ENCODE peak calls at places on chromosomes 1 and 21, in nine cellular contexts. One of them, this sample, is unnamed.

GRCh38 chr1:41689596-41689995 is 205.1 kb upstream of the EDN2 start:
- DNase-seq in GM04504: no peak
- DNase-seq in CD8-positive, alpha-beta T cell: no peak
- DNase-seq in NCI-H1092: no peak
- DNase-seq in GM12865: no peak
- DNase-seq in CMK: no peak
- DNase-seq in amniotic stem cell: no peak
- DNase-seq in frontal cortex: peak; percentile 60
- DNase-seq in activated naive CD8-positive, alpha-beta T cell treated with anti-CD3 and anti-CD28 coated beads, Interleukin-2, amount 50 U/mL, for 24 hours: no peak
- DNase-seq in this sample: no peak

GRCh38 chr1:25744140-25744581 is 55.8 kb upstream of the SELENON start:
- DNase-seq in CMK: no peak
- DNase-seq in activated naive CD8-positive, alpha-beta T cell treated with anti-CD3 and anti-CD28 coated beads, Interleukin-2, amount 50 U/mL, for 24 hours: no peak
- DNase-seq in GM12865: no peak
- DNase-seq in amniotic stem cell: no peak
- DNase-seq in CD8-positive, alpha-beta T cell: no peak
- DNase-seq in frontal cortex: peak; percentile 58
- DNase-seq in NCI-H1092: peak; percentile 79
- DNase-seq in GM04504: peak; percentile 48
- DNase-seq in this sample: peak; percentile 69

GRCh38 chr1:6183520-6183989 is 3.4 kb upstream of the CHD5 start:
- DNase-seq in frontal cortex: no peak
- DNase-seq in activated naive CD8-positive, alpha-beta T cell treated with anti-CD3 and anti-CD28 coated beads, Interleukin-2, amount 50 U/mL, for 24 hours: no peak
- DNase-seq in GM04504: no peak
- DNase-seq in CD8-positive, alpha-beta T cell: no peak
- DNase-seq in amniotic stem cell: no peak
- DNase-seq in NCI-H1092: no peak
- DNase-seq in GM12865: no peak
- DNase-seq in CMK: no peak
- DNase-seq in this sample: no peak

GRCh38 chr1:114979278-114979891 is 50.2 kb upstream of the TSHB start:
- DNase-seq in frontal cortex: no peak
- DNase-seq in GM04504: peak; percentile 21
- DNase-seq in CMK: peak; percentile 17
- DNase-seq in amniotic stem cell: peak; percentile 11
- DNase-seq in NCI-H1092: peak; percentile 34
- DNase-seq in GM12865: peak; percentile 65
- DNase-seq in activated naive CD8-positive, alpha-beta T cell treated with anti-CD3 and anti-CD28 coated beads, Interleukin-2, amount 50 U/mL, for 24 hours: peak; percentile 69
- DNase-seq in CD8-positive, alpha-beta T cell: peak; percentile 67
- DNase-seq in this sample: peak; percentile 87

GRCh38 chr21:45562401-45562800 is 20.2 kb upstream of the SLC19A1 start:
- DNase-seq in GM04504: no peak
- DNase-seq in NCI-H1092: no peak
- DNase-seq in CD8-positive, alpha-beta T cell: no peak
- DNase-seq in CMK: no peak
- DNase-seq in activated naive CD8-positive, alpha-beta T cell treated with anti-CD3 and anti-CD28 coated beads, Interleukin-2, amount 50 U/mL, for 24 hours: no peak
- DNase-seq in frontal cortex: no peak
- DNase-seq in amniotic stem cell: no peak
- DNase-seq in GM12865: no peak
- DNase-seq in this sample: peak; percentile 43

GRCh38 chr1:35633526-35633925 is 7.8 kb downstream of the PSMB2 start:
- DNase-seq in GM04504: no peak
- DNase-seq in GM12865: no peak
- DNase-seq in frontal cortex: no peak
- DNase-seq in activated naive CD8-positive, alpha-beta T cell treated with anti-CD3 and anti-CD28 coated beads, Interleukin-2, amount 50 U/mL, for 24 hours: no peak
- DNase-seq in CMK: no peak
- DNase-seq in amniotic stem cell: no peak
- DNase-seq in CD8-positive, alpha-beta T cell: no peak
- DNase-seq in NCI-H1092: no peak
- DNase-seq in this sample: no peak

GRCh38 chr21:43815107-43815742 is 25.8 kb downstream of the RRP1 start:
- DNase-seq in amniotic stem cell: no peak
- DNase-seq in CD8-positive, alpha-beta T cell: no peak
- DNase-seq in NCI-H1092: no peak
- DNase-seq in GM12865: no peak
- DNase-seq in activated naive CD8-positive, alpha-beta T cell treated with anti-CD3 and anti-CD28 coated beads, Interleukin-2, amount 50 U/mL, for 24 hours: no peak
- DNase-seq in CMK: no peak
- DNase-seq in frontal cortex: no peak
- DNase-seq in GM04504: no peak
- DNase-seq in this sample: no peak

GRCh38 chr1:43707191-43708005 is at the start of gene ST3GAL3:
- DNase-seq in CMK: peak; percentile 90
- DNase-seq in CD8-positive, alpha-beta T cell: peak; percentile 88
- DNase-seq in GM04504: peak; percentile 80
- DNase-seq in amniotic stem cell: peak; percentile 82
- DNase-seq in frontal cortex: peak; percentile 90
- DNase-seq in NCI-H1092: peak; percentile 92
- DNase-seq in activated naive CD8-positive, alpha-beta T cell treated with anti-CD3 and anti-CD28 coated beads, Interleukin-2, amount 50 U/mL, for 24 hours: peak; percentile 93
- DNase-seq in GM12865: peak; percentile 96
- DNase-seq in this sample: peak; percentile 98

GRCh38 chr1:165668184-165668583 is 30.2 kb downstream of the ALDH9A1 start:
- DNase-seq in amniotic stem cell: no peak
- DNase-seq in CMK: no peak
- DNase-seq in GM04504: no peak
- DNase-seq in GM12865: no peak
- DNase-seq in CD8-positive, alpha-beta T cell: no peak
- DNase-seq in activated naive CD8-positive, alpha-beta T cell treated with anti-CD3 and anti-CD28 coated beads, Interleukin-2, amount 50 U/mL, for 24 hours: no peak
- DNase-seq in frontal cortex: no peak
- DNase-seq in NCI-H1092: no peak
- DNase-seq in this sample: no peak

GRCh38 chr1:18735369-18735997 is 104.8 kb downstream of the PAX7 start:
- DNase-seq in amniotic stem cell: no peak
- DNase-seq in GM04504: no peak
- DNase-seq in GM12865: no peak
- DNase-seq in frontal cortex: no peak
- DNase-seq in activated naive CD8-positive, alpha-beta T cell treated with anti-CD3 and anti-CD28 coated beads, Interleukin-2, amount 50 U/mL, for 24 hours: no peak
- DNase-seq in CMK: no peak
- DNase-seq in CD8-positive, alpha-beta T cell: no peak
- DNase-seq in NCI-H1092: no peak
- DNase-seq in this sample: no peak

GRCh38 chr1:200039849-200040479 is 12.5 kb downstream of the NR5A2 start:
- DNase-seq in amniotic stem cell: no peak
- DNase-seq in CMK: no peak
- DNase-seq in frontal cortex: no peak
- DNase-seq in CD8-positive, alpha-beta T cell: no peak
- DNase-seq in activated naive CD8-positive, alpha-beta T cell treated with anti-CD3 and anti-CD28 coated beads, Interleukin-2, amount 50 U/mL, for 24 hours: no peak
- DNase-seq in GM04504: no peak
- DNase-seq in NCI-H1092: no peak
- DNase-seq in GM12865: no peak
- DNase-seq in this sample: no peak

GRCh38 chr1:29186252-29186651 is 4.6 kb upstream of the SRSF4 start:
- DNase-seq in GM04504: no peak
- DNase-seq in activated naive CD8-positive, alpha-beta T cell treated with anti-CD3 and anti-CD28 coated beads, Interleukin-2, amount 50 U/mL, for 24 hours: no peak
- DNase-seq in frontal cortex: no peak
- DNase-seq in amniotic stem cell: no peak
- DNase-seq in CMK: no peak
- DNase-seq in GM12865: no peak
- DNase-seq in CD8-positive, alpha-beta T cell: no peak
- DNase-seq in NCI-H1092: no peak
- DNase-seq in this sample: no peak

GRCh38 chr1:68570859-68571258 is 74.0 kb upstream of the DEPDC1 start:
- DNase-seq in frontal cortex: no peak
- DNase-seq in activated naive CD8-positive, alpha-beta T cell treated with anti-CD3 and anti-CD28 coated beads, Interleukin-2, amount 50 U/mL, for 24 hours: no peak
- DNase-seq in CMK: no peak
- DNase-seq in CD8-positive, alpha-beta T cell: no peak
- DNase-seq in GM04504: no peak
- DNase-seq in amniotic stem cell: no peak
- DNase-seq in NCI-H1092: no peak
- DNase-seq in GM12865: no peak
- DNase-seq in this sample: no peak

GRCh38 chr1:159211331-159212136 is 6.9 kb downstream of the ACKR1 start:
- DNase-seq in GM04504: no peak
- DNase-seq in GM12865: peak; percentile 58
- DNase-seq in activated naive CD8-positive, alpha-beta T cell treated with anti-CD3 and anti-CD28 coated beads, Interleukin-2, amount 50 U/mL, for 24 hours: peak; percentile 71
- DNase-seq in frontal cortex: no peak
- DNase-seq in amniotic stem cell: no peak
- DNase-seq in NCI-H1092: peak; percentile 30
- DNase-seq in CMK: peak; percentile 47
- DNase-seq in CD8-positive, alpha-beta T cell: peak; percentile 42
- DNase-seq in this sample: no peak

GRCh38 chr21:34187935-34188334 is 114.6 kb downstream of the MRPS6 start:
- DNase-seq in NCI-H1092: no peak
- DNase-seq in GM12865: no peak
- DNase-seq in CMK: no peak
- DNase-seq in amniotic stem cell: no peak
- DNase-seq in GM04504: peak; percentile 51
- DNase-seq in frontal cortex: no peak
- DNase-seq in activated naive CD8-positive, alpha-beta T cell treated with anti-CD3 and anti-CD28 coated beads, Interleukin-2, amount 50 U/mL, for 24 hours: no peak
- DNase-seq in CD8-positive, alpha-beta T cell: no peak
- DNase-seq in this sample: peak; percentile 50

GRCh38 chr1:72891976-72892375 is 609.6 kb upstream of the NEGR1 start:
- DNase-seq in NCI-H1092: no peak
- DNase-seq in CMK: no peak
- DNase-seq in GM12865: no peak
- DNase-seq in CD8-positive, alpha-beta T cell: no peak
- DNase-seq in GM04504: no peak
- DNase-seq in amniotic stem cell: no peak
- DNase-seq in activated naive CD8-positive, alpha-beta T cell treated with anti-CD3 and anti-CD28 coated beads, Interleukin-2, amount 50 U/mL, for 24 hours: no peak
- DNase-seq in frontal cortex: no peak
- DNase-seq in this sample: no peak

GRCh38 chr1:150010388-150011115 is at the start of gene OTUD7B:
- DNase-seq in GM04504: peak; percentile 81
- DNase-seq in NCI-H1092: peak; percentile 75
- DNase-seq in frontal cortex: peak; percentile 77
- DNase-seq in activated naive CD8-positive, alpha-beta T cell treated with anti-CD3 and anti-CD28 coated beads, Interleukin-2, amount 50 U/mL, for 24 hours: peak; percentile 87
- DNase-seq in CMK: peak; percentile 68
- DNase-seq in GM12865: peak; percentile 90
- DNase-seq in CD8-positive, alpha-beta T cell: peak; percentile 57
- DNase-seq in amniotic stem cell: peak; percentile 59
- DNase-seq in this sample: peak; percentile 97

GRCh38 chr1:148166558-148167492 is 14.7 kb upstream of the NBPF11 start:
- DNase-seq in amniotic stem cell: no peak
- DNase-seq in GM12865: no peak
- DNase-seq in GM04504: no peak
- DNase-seq in frontal cortex: no peak
- DNase-seq in NCI-H1092: no peak
- DNase-seq in CD8-positive, alpha-beta T cell: no peak
- DNase-seq in CMK: no peak
- DNase-seq in activated naive CD8-positive, alpha-beta T cell treated with anti-CD3 and anti-CD28 coated beads, Interleukin-2, amount 50 U/mL, for 24 hours: no peak
- DNase-seq in this sample: no peak

GRCh38 chr1:196897158-196897828 is 9.4 kb downstream of the CFHR4 start:
- DNase-seq in GM12865: no peak
- DNase-seq in amniotic stem cell: no peak
- DNase-seq in CMK: no peak
- DNase-seq in NCI-H1092: no peak
- DNase-seq in frontal cortex: no peak
- DNase-seq in CD8-positive, alpha-beta T cell: no peak
- DNase-seq in GM04504: no peak
- DNase-seq in activated naive CD8-positive, alpha-beta T cell treated with anti-CD3 and anti-CD28 coated beads, Interleukin-2, amount 50 U/mL, for 24 hours: no peak
- DNase-seq in this sample: no peak

GRCh38 chr1:202553560-202554038 is 156.7 kb downstream of the SYT2 start:
- DNase-seq in GM04504: no peak
- DNase-seq in NCI-H1092: no peak
- DNase-seq in GM12865: peak; percentile 44
- DNase-seq in CD8-positive, alpha-beta T cell: no peak
- DNase-seq in amniotic stem cell: no peak
- DNase-seq in activated naive CD8-positive, alpha-beta T cell treated with anti-CD3 and anti-CD28 coated beads, Interleukin-2, amount 50 U/mL, for 24 hours: no peak
- DNase-seq in frontal cortex: no peak
- DNase-seq in CMK: peak; percentile 34
- DNase-seq in this sample: peak; percentile 36

GRCh38 chr1:8097077-8097799 is 71.1 kb upstream of the ERRFI1 start:
- DNase-seq in NCI-H1092: peak; percentile 25
- DNase-seq in amniotic stem cell: peak; percentile 76
- DNase-seq in CD8-positive, alpha-beta T cell: no peak
- DNase-seq in GM12865: peak; percentile 86
- DNase-seq in GM04504: no peak
- DNase-seq in frontal cortex: no peak
- DNase-seq in CMK: no peak
- DNase-seq in activated naive CD8-positive, alpha-beta T cell treated with anti-CD3 and anti-CD28 coated beads, Interleukin-2, amount 50 U/mL, for 24 hours: no peak
- DNase-seq in this sample: no peak

GRCh38 chr1:7561331-7561921 is 209.7 kb upstream of the VAMP3 start:
- DNase-seq in activated naive CD8-positive, alpha-beta T cell treated with anti-CD3 and anti-CD28 coated beads, Interleukin-2, amount 50 U/mL, for 24 hours: peak; percentile 27
- DNase-seq in amniotic stem cell: no peak
- DNase-seq in GM04504: no peak
- DNase-seq in CD8-positive, alpha-beta T cell: no peak
- DNase-seq in NCI-H1092: no peak
- DNase-seq in CMK: no peak
- DNase-seq in frontal cortex: no peak
- DNase-seq in GM12865: peak; percentile 20
- DNase-seq in this sample: no peak

GRCh38 chr21:18801468-18801867 is 397.9 kb upstream of the TMPRSS15 start:
- DNase-seq in GM12865: no peak
- DNase-seq in CD8-positive, alpha-beta T cell: no peak
- DNase-seq in CMK: no peak
- DNase-seq in amniotic stem cell: no peak
- DNase-seq in activated naive CD8-positive, alpha-beta T cell treated with anti-CD3 and anti-CD28 coated beads, Interleukin-2, amount 50 U/mL, for 24 hours: no peak
- DNase-seq in frontal cortex: no peak
- DNase-seq in NCI-H1092: no peak
- DNase-seq in GM04504: no peak
- DNase-seq in this sample: no peak

GRCh38 chr1:62294211-62294610 is 25.0 kb downstream of the KANK4 start:
- DNase-seq in CD8-positive, alpha-beta T cell: no peak
- DNase-seq in GM04504: no peak
- DNase-seq in activated naive CD8-positive, alpha-beta T cell treated with anti-CD3 and anti-CD28 coated beads, Interleukin-2, amount 50 U/mL, for 24 hours: peak; percentile 13
- DNase-seq in frontal cortex: no peak
- DNase-seq in GM12865: peak; percentile 9
- DNase-seq in NCI-H1092: no peak
- DNase-seq in amniotic stem cell: no peak
- DNase-seq in CMK: no peak
- DNase-seq in this sample: no peak

GRCh38 chr1:42221952-42222606 is 57.5 kb upstream of the GUCA2A start:
- DNase-seq in amniotic stem cell: no peak
- DNase-seq in frontal cortex: no peak
- DNase-seq in CMK: peak; percentile 7
- DNase-seq in GM04504: no peak
- DNase-seq in GM12865: no peak
- DNase-seq in activated naive CD8-positive, alpha-beta T cell treated with anti-CD3 and anti-CD28 coated beads, Interleukin-2, amount 50 U/mL, for 24 hours: no peak
- DNase-seq in NCI-H1092: no peak
- DNase-seq in CD8-positive, alpha-beta T cell: no peak
- DNase-seq in this sample: no peak

GRCh38 chr1:148161252-148161901 is 9.3 kb upstream of the NBPF11 start:
- DNase-seq in GM12865: no peak
- DNase-seq in GM04504: no peak
- DNase-seq in amniotic stem cell: no peak
- DNase-seq in CD8-positive, alpha-beta T cell: no peak
- DNase-seq in activated naive CD8-positive, alpha-beta T cell treated with anti-CD3 and anti-CD28 coated beads, Interleukin-2, amount 50 U/mL, for 24 hours: no peak
- DNase-seq in CMK: no peak
- DNase-seq in NCI-H1092: no peak
- DNase-seq in frontal cortex: no peak
- DNase-seq in this sample: peak; percentile 58

GRCh38 chr1:60897003-60897402 is 185.4 kb upstream of the NFIA start:
- DNase-seq in amniotic stem cell: no peak
- DNase-seq in activated naive CD8-positive, alpha-beta T cell treated with anti-CD3 and anti-CD28 coated beads, Interleukin-2, amount 50 U/mL, for 24 hours: no peak
- DNase-seq in GM04504: no peak
- DNase-seq in GM12865: no peak
- DNase-seq in NCI-H1092: no peak
- DNase-seq in CMK: no peak
- DNase-seq in frontal cortex: no peak
- DNase-seq in CD8-positive, alpha-beta T cell: no peak
- DNase-seq in this sample: no peak

GRCh38 chr1:39795651-39796050 is 7.0 kb upstream of the BMP8B start:
- DNase-seq in GM12865: no peak
- DNase-seq in frontal cortex: no peak
- DNase-seq in activated naive CD8-positive, alpha-beta T cell treated with anti-CD3 and anti-CD28 coated beads, Interleukin-2, amount 50 U/mL, for 24 hours: no peak
- DNase-seq in GM04504: no peak
- DNase-seq in CMK: no peak
- DNase-seq in amniotic stem cell: no peak
- DNase-seq in NCI-H1092: no peak
- DNase-seq in CD8-positive, alpha-beta T cell: no peak
- DNase-seq in this sample: no peak

This sample was measured in lower leg skin.